ENCODE peak calls at places on chromosome 12, in eight cellular contexts. U is breast epithelium, G is endothelial cell of umbilical vein, E is fibroblast of pulmonary artery, Z is osteoblast, B is PC-3, Y is left lung, W is HL-60. F is an unnamed sample.

GRCh38 chr12:128325646-128326045 is 58.7 kb downstream of the TMEM132C start:
- DNase-seq in B (no peak), G (no peak), W (no peak), Y (no peak), U (no peak), Z (peak), E (no peak), F (no peak)

GRCh38 chr12:5081016-5081415 is 37.3 kb downstream of the KCNA5 start:
- DNase-seq in Y (no peak), W (no peak), Z (no peak), E (no peak), B (no peak), G (no peak), U (no peak), F (no peak)

GRCh38 chr12:52182898-52183543 is 8.8 kb downstream of the KRT80 start:
- DNase-seq in U (no peak), E (no peak), Y (no peak), Z (peak), G (no peak), W (no peak), B (peak), F (no peak)

GRCh38 chr12:115763982-115764621 is 513.4 kb downstream of the MED13L start:
- DNase-seq in W (no peak), U (no peak), E (no peak), G (no peak), Z (no peak), B (peak), Y (no peak), F (peak)

GRCh38 chr12:69417741-69418167 is 52.4 kb upstream of the FRS2 start:
- DNase-seq in B (no peak), G (no peak), W (no peak), U (no peak), Z (no peak), Y (no peak), E (no peak), F (no peak)

GRCh38 chr12:110373025-110373876 is 30.3 kb downstream of the ANAPC7 start:
- DNase-seq in Z (no peak), W (no peak), Y (no peak), E (no peak), G (no peak), U (no peak), B (no peak), F (no peak)

GRCh38 chr12:31117203-31118011 is 43.7 kb downstream of the DDX11 start:
- DNase-seq in Z (peak), W (peak), B (peak), G (peak), U (no peak), E (no peak), Y (no peak), F (peak)

GRCh38 chr12:70386771-70387170 is 20.7 kb downstream of the KCNMB4 start:
- DNase-seq in E (peak), W (no peak), Y (no peak), U (no peak), Z (no peak), G (no peak), B (no peak), F (no peak)

GRCh38 chr12:55681142-55682077 is 26.3 kb downstream of the ITGA7 start:
- DNase-seq in G (peak), E (peak), U (no peak), B (peak), Y (peak), Z (peak), W (peak), F (no peak)

GRCh38 chr12:115103884-115104883 is 420.2 kb upstream of the TBX3 start:
- DNase-seq in E (peak), W (no peak), B (no peak), U (peak), Z (peak), G (no peak), Y (no peak), F (no peak)

GRCh38 chr12:64685076-64685475 is 74.1 kb downstream of the GNS start:
- DNase-seq in E (no peak), B (no peak), Y (no peak), U (no peak), Z (no peak), W (no peak), G (no peak), F (no peak)

GRCh38 chr12:88255847-88256246 is 113.7 kb downstream of the TMTC3 start:
- DNase-seq in Y (no peak), E (no peak), B (no peak), U (no peak), G (no peak), W (no peak), Z (no peak), F (no peak)

GRCh38 chr12:127191124-127191523 is 1075.8 kb upstream of the TMEM132C start:
- DNase-seq in E (peak), W (no peak), Y (no peak), Z (peak), U (no peak), B (peak), G (no peak), F (no peak)

GRCh38 chr12:131511391-131511802 is 199.5 kb upstream of the SFSWAP start:
- DNase-seq in E (peak), W (peak), B (peak), Z (no peak), G (peak), Y (no peak), U (no peak), F (peak)

GRCh38 chr12:88947486-88948043 is 367.3 kb upstream of the KITLG start:
- DNase-seq in W (no peak), U (no peak), G (no peak), B (peak), Z (no peak), E (no peak), Y (no peak), F (no peak)

GRCh38 chr12:96883571-96883970 is 23.5 kb upstream of the NEDD1 start:
- DNase-seq in U (no peak), G (no peak), Z (no peak), Y (no peak), W (no peak), B (peak), E (no peak), F (no peak)

GRCh38 chr12:106790020-106790419 is 15.5 kb downstream of the RIC8B start:
- DNase-seq in U (no peak), G (no peak), E (no peak), W (no peak), B (peak), Y (no peak), Z (no peak), F (no peak)

GRCh38 chr12:132314516-132315233 is 14.7 kb downstream of the GALNT9 start:
- DNase-seq in W (no peak), E (no peak), G (no peak), B (no peak), Z (no peak), U (no peak), Y (no peak), F (no peak)

GRCh38 chr12:106113446-106114083 is 25.2 kb downstream of the NUAK1 start:
- DNase-seq in G (no peak), W (no peak), E (no peak), Y (no peak), Z (no peak), U (no peak), B (no peak), F (no peak)

GRCh38 chr12:20561886-20562285 is 133.2 kb upstream of the SLCO1C1 start:
- DNase-seq in B (no peak), E (peak), G (no peak), U (no peak), Y (no peak), Z (no peak), W (no peak), F (no peak)

GRCh38 chr12:52052471-52053186 is 1.4 kb downstream of the NR4A1 start:
- DNase-seq in B (peak), G (no peak), W (no peak), E (peak), U (no peak), Z (peak), Y (no peak), F (peak)

GRCh38 chr12:7439579-7440505 is 4.1 kb downstream of the CD163L1 start:
- DNase-seq in W (no peak), Y (peak), E (peak), B (no peak), U (no peak), G (peak), Z (peak), F (no peak)

GRCh38 chr12:66688836-66689439 is 10.1 kb upstream of the GRIP1 start:
- DNase-seq in G (peak), E (peak), W (no peak), Y (peak), U (no peak), Z (no peak), B (peak), F (peak)
- TF ChIP-seq CTCF in G (peak), E (peak), W (peak), Y (peak), U (no peak), Z (peak), B (peak), F (peak)

GRCh38 chr12:38350342-38351181 is 34.0 kb downstream of the ALG10B start:
- DNase-seq in G (no peak), W (no peak), B (no peak), E (no peak), Y (no peak), Z (no peak), U (no peak), F (peak)
- H3K4me3 ChIP-seq in G (no peak), W (no peak), B (no peak), E (no peak), Y (no peak), Z (no peak), U (no peak), F (no peak)

GRCh38 chr12:100579844-100580243 is 6.4 kb downstream of the GAS2L3 start:
- DNase-seq in G (no peak), U (no peak), E (no peak), Y (no peak), B (no peak), W (no peak), Z (no peak), F (no peak)
- TF ChIP-seq CTCF in G (no peak), U (no peak), E (no peak), Y (no peak), B (no peak), W (no peak), Z (no peak), F (no peak)

GRCh38 chr12:123389560-123390351 is 5.8 kb downstream of the KMT5A start:
- DNase-seq in B (peak), G (peak), Y (peak), W (no peak), E (no peak), U (no peak), Z (peak), F (peak)

GRCh38 chr12:123390415-123391093 is 6.6 kb downstream of the KMT5A start:
- DNase-seq in U (no peak), W (no peak), Y (no peak), B (no peak), E (no peak), G (peak), Z (no peak), F (no peak)

GRCh38 chr12:123388218-123388947 is 4.5 kb downstream of the KMT5A start:
- DNase-seq in Y (peak), U (peak), Z (peak), G (peak), W (no peak), B (peak), E (peak), F (peak)

GRCh38 chr12:123387508-123388217 is 3.7 kb downstream of the KMT5A start:
- DNase-seq in B (no peak), Z (peak), G (peak), U (no peak), E (no peak), W (no peak), Y (no peak), F (peak)

DNA sequence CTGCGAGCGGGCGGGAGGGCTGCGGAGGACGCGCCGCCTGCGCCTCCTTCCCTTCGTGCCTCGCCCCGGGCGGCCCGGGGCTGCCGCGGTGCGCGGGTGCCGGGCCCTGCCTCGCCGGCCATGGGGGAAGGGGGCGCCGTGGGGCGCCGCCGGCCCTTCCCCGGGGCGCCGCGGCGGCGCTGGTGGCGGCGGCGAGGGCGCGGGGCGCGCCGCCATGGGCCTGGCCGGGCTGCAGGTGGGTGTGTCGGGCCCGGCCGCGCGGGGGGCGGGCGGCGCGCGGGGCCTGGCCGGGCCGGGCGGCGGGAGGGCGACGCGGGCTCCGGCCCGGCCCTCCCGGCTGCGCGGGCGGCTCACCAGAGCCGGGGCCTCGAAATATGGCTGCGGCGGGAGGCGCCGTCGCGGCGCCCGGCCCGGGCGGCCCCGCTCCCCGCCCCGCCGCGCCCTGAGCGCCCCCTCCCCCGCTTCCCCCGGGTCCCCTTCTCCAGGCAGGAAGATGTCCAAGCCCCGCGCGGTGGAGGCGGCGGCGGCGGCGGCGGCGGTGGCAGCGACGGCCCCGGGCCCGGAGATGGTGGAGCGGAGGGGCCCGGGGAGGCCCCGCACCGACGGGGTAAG is 5.1 kb downstream of the KMT5A start:
- DNase-seq in Y (no peak), B (no peak), W (no peak), G (no peak), E (no peak), Z (peak), U (no peak), F (no peak)
- H3K4me3 ChIP-seq in Y (peak), B (peak), W (peak), G (peak), E (peak), Z (peak), U (peak), F (peak)

GRCh38 chr12:39959467-39959866 is 146.4 kb downstream of the SLC2A13 start:
- DNase-seq in U (no peak), E (no peak), Z (no peak), G (no peak), W (no peak), B (no peak), Y (no peak), F (no peak)

GRCh38 chr12:39959016-39959415 is 146.9 kb downstream of the SLC2A13 start:
- DNase-seq in B (no peak), Y (no peak), E (no peak), U (no peak), G (no peak), W (no peak), Z (no peak), F (no peak)

DNA sequence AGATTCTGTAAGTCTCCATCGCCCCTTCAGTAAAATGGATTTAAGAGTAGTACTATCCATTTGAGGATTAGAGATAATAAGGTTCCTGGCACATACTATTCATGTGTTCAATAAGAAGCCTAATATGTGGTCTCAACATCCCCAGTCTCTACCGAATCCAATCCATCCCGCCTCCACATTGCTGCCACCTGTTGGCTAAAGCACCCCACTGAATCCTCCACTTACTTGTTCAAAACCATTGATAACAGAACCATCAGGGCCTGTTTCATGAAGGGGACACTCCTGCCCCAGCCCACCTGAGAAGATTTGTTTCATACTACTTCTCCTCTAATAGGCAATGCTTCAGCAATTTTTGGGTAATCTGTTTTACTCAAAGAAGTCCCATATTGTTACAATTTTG is 147.5 kb downstream of the SLC2A13 start:
- DNase-seq in W (no peak), G (peak), Y (no peak), E (peak), B (peak), U (no peak), Z (no peak), F (peak)
- TF ChIP-seq CTCF in W (no peak), G (peak), Y (no peak), E (peak), B (peak), U (no peak), Z (peak), F (peak)

GRCh38 chr12:46359667-46360280 is 12.8 kb downstream of the SLC38A2 start:
- DNase-seq in Z (no peak), E (peak), W (no peak), U (no peak), G (no peak), Y (no peak), B (no peak), F (no peak)
- H3K4me3 ChIP-seq in Z (no peak), E (no peak), W (no peak), U (no peak), G (no peak), Y (no peak), B (no peak), F (no peak)

GRCh38 chr12:15608406-15608805 is 180.8 kb downstream of the EPS8 start:
- DNase-seq in W (no peak), E (no peak), B (no peak), Z (no peak), G (no peak), Y (no peak), U (no peak), F (no peak)

GRCh38 chr12:15608931-15609330 is 180.3 kb downstream of the EPS8 start:
- DNase-seq in G (no peak), Z (no peak), W (no peak), Y (no peak), U (no peak), E (no peak), B (no peak), F (no peak)

DNA sequence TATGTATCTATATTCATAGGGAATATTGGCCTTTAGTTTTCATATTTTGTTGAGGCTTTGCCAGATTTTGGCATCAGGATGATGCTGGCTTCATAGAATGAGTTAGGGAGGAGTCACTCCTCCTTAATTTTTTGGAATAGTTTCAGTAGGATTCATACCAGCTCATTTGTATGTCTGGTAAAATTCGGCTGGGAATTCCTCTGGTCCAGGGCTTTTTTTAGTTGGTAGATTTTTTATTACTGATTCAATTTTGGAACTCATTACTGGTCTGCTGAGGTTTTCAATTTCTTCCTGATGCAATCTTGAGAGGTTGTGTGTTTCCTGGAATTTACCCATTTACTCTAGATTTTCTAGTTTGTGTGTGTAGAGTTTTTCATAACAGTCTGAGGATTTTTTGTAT is 175.2 kb downstream of the EPS8 start:
- DNase-seq in Z (no peak), E (no peak), Y (no peak), W (no peak), U (no peak), G (no peak), B (no peak), F (no peak)
- TF ChIP-seq CTCF in Z (no peak), E (no peak), Y (no peak), W (no peak), U (no peak), G (no peak), B (no peak), F (no peak)

GRCh38 chr12:19140381-19141236 is 11.1 kb downstream of the PLEKHA5 start:
- DNase-seq in Z (no peak), W (no peak), Y (no peak), E (peak), B (no peak), U (no peak), G (no peak), F (no peak)
- H3K4me3 ChIP-seq in Z (no peak), W (no peak), Y (no peak), E (no peak), B (no peak), U (no peak), G (no peak), F (no peak)

GRCh38 chr12:123453165-123453564 is 4.8 kb upstream of the SNRNP35 start:
- DNase-seq in Z (no peak), Y (no peak), G (no peak), E (no peak), B (no peak), W (no peak), U (no peak), F (no peak)
- TF ChIP-seq CTCF in Z (no peak), Y (no peak), G (no peak), E (no peak), B (no peak), W (no peak), U (no peak), F (no peak)

DNA sequence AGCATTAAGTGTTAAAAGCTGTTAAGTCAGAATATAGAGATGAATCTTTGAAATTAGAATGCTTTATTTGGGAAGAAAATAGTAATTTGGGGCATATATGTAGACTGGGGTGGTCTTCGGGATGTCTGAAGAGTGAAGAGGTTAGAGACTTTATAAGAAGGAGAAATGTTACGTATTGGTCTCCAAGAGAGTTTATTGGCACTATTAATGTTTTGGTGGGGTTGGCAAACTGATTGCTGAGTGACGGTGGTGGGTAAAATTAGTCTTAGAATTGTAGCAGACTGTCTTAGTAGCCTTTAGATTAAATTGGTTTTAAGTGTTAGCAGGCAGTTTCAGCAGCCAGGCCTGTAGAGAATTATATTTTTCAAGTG is 4.9 kb upstream of the ATP23 start:
- DNase-seq in Z (no peak), Y (no peak), G (no peak), E (no peak), B (no peak), W (no peak), U (no peak), F (no peak)
- H3K4me3 ChIP-seq in Z (peak), Y (peak), G (no peak), E (peak), B (peak), W (no peak), U (peak), F (peak)

F was measured in GM12865.